ENCODE peak calls at places on chromosomes 2 and 18, in nine cellular contexts. X, U, R, F, V, N, G, I and K are unnamed samples.
A peak's percentile ranks its signal among the peaks of the same experiment; 100 is the strongest.

GRCh38 chr2:78606895-78607294 is 418.6 kb upstream of the REG3G start:
- DNase-seq in V (no peak), I (no peak), U (no peak), R (no peak), F (no peak), X (no peak), G (no peak), N (no peak), K (no peak)

GRCh38 chr2:239962890-239963591 is 62.1 kb downstream of the NDUFA10 start:
- DNase-seq in I (no peak), F (no peak), G (no peak), X (no peak), V (no peak), N (peak; percentile 55), R (no peak), U (no peak), K (no peak)

GRCh38 chr2:165450141-165450540 is 19.4 kb upstream of the CSRNP3 start:
- DNase-seq in I (no peak), G (no peak), N (no peak), U (no peak), V (no peak), X (peak; percentile 23), F (no peak), R (no peak), K (no peak)

GRCh38 chr2:62415019-62415431 is 91.0 kb downstream of the TMEM17 start:
- DNase-seq in R (no peak), I (no peak), G (no peak), V (no peak), N (no peak), F (no peak), U (no peak), X (no peak), K (no peak)

GRCh38 chr2:213834746-213835145 is 550.5 kb downstream of the SPAG16 start:
- DNase-seq in G (no peak), V (no peak), R (no peak), N (no peak), F (no peak), X (peak; percentile 53), I (no peak), U (no peak), K (no peak)

GRCh38 chr2:102418421-102418961 is 4.5 kb upstream of the IL18RAP start:
- DNase-seq in U (no peak), F (no peak), V (no peak), X (peak; percentile 60), G (no peak), N (no peak), R (no peak), I (no peak), K (no peak)

GRCh38 chr18:58669731-58670379 is 1.4 kb upstream of the MALT1 start:
- DNase-seq in V (no peak), N (no peak), R (no peak), X (no peak), U (no peak), F (no peak), I (no peak), G (no peak), K (no peak)

GRCh38 chr18:8625693-8626092 is 16.5 kb downstream of the RAB12 start:
- DNase-seq in U (no peak), N (no peak), R (no peak), G (no peak), V (no peak), X (no peak), I (no peak), F (no peak), K (no peak)

GRCh38 chr2:5756266-5756665 is 64.1 kb downstream of the SOX11 start:
- DNase-seq in N (no peak), X (no peak), U (no peak), G (no peak), I (no peak), V (peak; percentile 42), F (no peak), R (no peak), K (no peak)

GRCh38 chr18:44536619-44537018 is 144.1 kb upstream of the SETBP1 start:
- DNase-seq in X (no peak), G (no peak), N (no peak), R (no peak), U (no peak), I (no peak), V (peak; percentile 11), F (no peak), K (no peak)

GRCh38 chr2:205017381-205017780 is 472.1 kb downstream of the PARD3B start:
- DNase-seq in X (no peak), U (no peak), F (no peak), N (no peak), V (no peak), I (no peak), G (no peak), R (no peak), K (no peak)

GRCh38 chr2:215832791-215833190 is 180.6 kb downstream of the MREG start:
- DNase-seq in N (no peak), R (no peak), G (no peak), U (no peak), X (peak; percentile 68), V (no peak), F (no peak), I (no peak), K (no peak)

GRCh38 chr18:22241806-22242440 is 72.5 kb downstream of the GATA6 start:
- DNase-seq in N (no peak), U (no peak), G (no peak), X (no peak), I (no peak), V (peak; percentile 38), R (no peak), F (no peak), K (no peak)

GRCh38 chr2:181742908-181743722 is 62.8 kb upstream of the NEUROD1 start:
- DNase-seq in R (peak; percentile 16), N (no peak), I (no peak), G (no peak), U (peak; percentile 50), F (peak; percentile 4), V (peak; percentile 62), X (peak; percentile 76), K (peak; percentile 46)

GRCh38 chr2:232124309-232124708 is 162.8 kb downstream of the DIS3L2 start:
- DNase-seq in I (no peak), N (no peak), G (no peak), V (no peak), U (no peak), X (no peak), R (no peak), F (no peak), K (no peak)

GRCh38 chr2:240873805-240874714 is 5.4 kb downstream of the AGXT start:
- DNase-seq in G (peak; percentile 35), F (no peak), I (no peak), U (peak; percentile 40), N (peak; percentile 50), V (peak; percentile 92), X (peak; percentile 28), R (no peak), K (no peak)

GRCh38 chr2:74915743-74916142 is 42.7 kb upstream of the POLE4 start:
- DNase-seq in G (no peak), F (no peak), V (no peak), X (peak; percentile 45), N (no peak), U (no peak), I (no peak), R (no peak), K (no peak)

GRCh38 chr2:236654496-236654895 is 84.9 kb downstream of the ACKR3 start:
- DNase-seq in I (peak; percentile 51), V (no peak), U (no peak), R (no peak), F (no peak), X (no peak), G (no peak), N (no peak), K (no peak)

GRCh38 chr2:3776311-3776710 is 72.9 kb downstream of the DCDC2C start:
- DNase-seq in N (no peak), F (no peak), X (no peak), U (no peak), V (no peak), I (no peak), G (no peak), R (no peak), K (no peak)

GRCh38 chr2:60984717-60985116 is 32.8 kb upstream of the PEX13 start:
- DNase-seq in F (no peak), G (no peak), R (no peak), I (no peak), N (no peak), X (no peak), V (no peak), U (no peak), K (no peak)
- H3K4me3 ChIP-seq in F (no peak overlapping the region), G (no peak overlapping the region), R (no peak overlapping the region), I (no peak overlapping the region), N (no peak overlapping the region), X (no peak overlapping the region), V (no peak overlapping the region), U (no peak overlapping the region), K (no peak overlapping the region)

GRCh38 chr2:25227576-25227975 is 59.2 kb upstream of the POMC start:
- DNase-seq in N (no peak), U (peak; percentile 34), R (no peak), F (no peak), I (no peak), X (no peak), G (no peak), V (no peak), K (no peak)
- TF ChIP-seq CTCF in N (no peak), U (peak; percentile 31), R (no peak), F (no peak), I (no peak), X (no peak), G (no peak), V (no peak), K (no peak)

GRCh38 chr2:9897331-9897737 is 54.1 kb downstream of the TAF1B start:
- DNase-seq in X (peak; percentile 93), R (peak; percentile 43), I (peak; percentile 93), N (no peak), F (peak; percentile 33), U (peak; percentile 27), G (no peak), V (peak; percentile 52), K (peak; percentile 80)

GRCh38 chr2:9897796-9898195 is 53.7 kb upstream of the GRHL1 start:
- DNase-seq in X (peak; percentile 42), I (no peak), N (no peak), U (peak; percentile 33), G (no peak), F (no peak), V (no peak), R (no peak), K (no peak)

GRCh38 chr2:9892236-9892635 is 49.0 kb downstream of the TAF1B start:
- DNase-seq in X (no peak), U (no peak), G (no peak), F (no peak), N (no peak), I (no peak), V (no peak), R (no peak), K (no peak)

GRCh38 chr2:9895669-9896068 is 52.4 kb downstream of the TAF1B start:
- DNase-seq in N (no peak), R (no peak), I (no peak), U (no peak), X (no peak), F (no peak), V (peak; percentile 41), G (no peak), K (no peak)

GRCh38 chr2:9896216-9896615 is 52.9 kb downstream of the TAF1B start:
- DNase-seq in G (no peak), I (no peak), F (no peak), V (no peak), U (peak; percentile 51), N (no peak), R (no peak), X (no peak), K (no peak)
- H3K4me3 ChIP-seq in G (no peak overlapping the region), I (no peak overlapping the region), F (no peak overlapping the region), V (no peak overlapping the region), U (peak overlapping the region; percentile 21), N (no peak overlapping the region), R (no peak overlapping the region), X (no peak overlapping the region), K (no peak overlapping the region)

GRCh38 chr2:72996152-72996502 is 75.4 kb downstream of the SFXN5 start:
- DNase-seq in X (no peak), U (no peak), F (no peak), I (peak; percentile 28), G (no peak), N (peak; percentile 46), V (peak; percentile 2), R (no peak), K (no peak)
- TF ChIP-seq CTCF in X (no peak), U (no peak), F (no peak), I (no peak), G (no peak), N (no peak), V (no peak), R (no peak), K (no peak)